ENCODE peak calls at places on chromosomes 16 and 17, in seven cellular contexts. O is NCI-H1092 treated with DMSO at 0.1 percent for 48 hours; B is stimulated activated CD4-positive, alpha-beta T cell treated with anti-CD3 and anti-CD28 coated beads, Interleukin-1b, Interleukin-23, amount 100 ng/mL, for 24 hours; W is NCI-H460; L is activated CD4-positive, alpha-beta T cell treated with anti-CD3 and anti-CD28 coated beads, Interleukin-2, amount 10 ng/mL, durations not matched to agents 24 days and 14 days; Y is SW 1271; P is ACHN. I is an unnamed sample.

GRCh38 chr17:12406623-12407228 is 259.0 kb upstream of the MYOCD start:
- DNase-seq in B (no peak), P (no peak), L (no peak), O (no peak), Y (no peak), W (no peak), I (no peak)

GRCh38 chr16:2159052-2159838 is 3.7 kb downstream of the TRAF7 start:
- DNase-seq in L (no peak), O (no peak), P (no peak), B (no peak), W (no peak), Y (no peak), I (peak; percentile 45)

GRCh38 chr17:10635290-10635689 is 21.8 kb downstream of the MYH3 start:
- DNase-seq in Y (no peak), W (no peak), B (no peak), L (no peak), P (no peak), O (no peak), I (no peak)

GRCh38 chr17:4440690-4441686 is 7.2 kb downstream of the SPNS3 start:
- DNase-seq in W (no peak), B (no peak), Y (no peak), P (no peak), O (peak; percentile 7), L (no peak), I (no peak)

GRCh38 chr17:45718791-45719190 is 65.3 kb upstream of the CRHR1 start:
- DNase-seq in W (no peak), B (no peak), Y (no peak), P (no peak), L (no peak), O (no peak), I (no peak)

GRCh38 chr17:39271546-39271945 is 45.8 kb upstream of the STAC2 start:
- DNase-seq in L (no peak), Y (no peak), P (no peak), B (no peak), O (no peak), W (no peak), I (no peak)

GRCh38 chr17:41492771-41493170 is 3.1 kb upstream of the KRT36 start:
- DNase-seq in Y (no peak), L (no peak), P (no peak), O (peak; percentile 24), B (no peak), W (no peak), I (peak; percentile 74)

GRCh38 chr17:56887105-56887504 is 26.7 kb downstream of the TRIM25 start:
- DNase-seq in L (no peak), B (no peak), W (no peak), P (no peak), O (no peak), Y (no peak), I (no peak)

GRCh38 chr17:41824086-41824485 is 11.3 kb downstream of the FKBP10 start:
- DNase-seq in O (no peak), Y (no peak), P (no peak), L (no peak), B (no peak), W (no peak), I (no peak)

GRCh38 chr17:79922161-79922569 is 82.9 kb upstream of the CBX4 start:
- DNase-seq in O (peak; percentile 18), P (no peak), B (no peak), W (no peak), L (no peak), Y (no peak), I (no peak)

GRCh38 chr17:63189930-63190329 is 223.9 kb downstream of the TANC2 start:
- DNase-seq in Y (no peak), W (no peak), B (no peak), P (no peak), L (no peak), O (no peak), I (peak; percentile 38)

GRCh38 chr16:22955461-22956145 is 141.6 kb downstream of the HS3ST2 start:
- DNase-seq in P (no peak), Y (no peak), B (no peak), W (no peak), O (no peak), L (no peak), I (no peak)

GRCh38 chr17:65742433-65743312 is 181.2 kb upstream of the AXIN2 start:
- DNase-seq in Y (peak; percentile 25), P (peak; percentile 61), L (no peak), W (no peak), B (no peak), O (no peak), I (peak; percentile 72)

GRCh38 chr16:14475370-14476139 is 154.5 kb downstream of the PARN start:
- DNase-seq in B (no peak), P (no peak), O (peak; percentile 12), W (peak; percentile 20), Y (no peak), L (no peak), I (peak; percentile 48)

GRCh38 chr17:77188084-77189066 is 47.6 kb downstream of the SEC14L1 start:
- DNase-seq in B (no peak), P (no peak), W (no peak), O (no peak), Y (no peak), L (no peak), I (no peak)

GRCh38 chr16:85107083-85107482 is 5.2 kb downstream of the CIBAR2 start:
- DNase-seq in W (no peak), O (no peak), Y (no peak), B (no peak), L (no peak), P (no peak), I (no peak)

GRCh38 chr17:39618956-39619785 is 7.6 kb upstream of the PPP1R1B start:
- DNase-seq in W (no peak), B (no peak), O (peak; percentile 76), Y (no peak), L (no peak), P (no peak), I (no peak)

GRCh38 chr17:60165976-60166375 is 16.2 kb downstream of the CA4 start:
- DNase-seq in P (no peak), L (peak; percentile 66), B (no peak), O (no peak), Y (no peak), W (no peak), I (peak; percentile 47)

GRCh38 chr17:5220074-5220473 is 14.6 kb downstream of the SCIMP start:
- DNase-seq in Y (no peak), W (no peak), O (no peak), P (no peak), L (no peak), B (no peak), I (no peak)

GRCh38 chr16:48613061-48613957 is 3.3 kb upstream of the N4BP1 start:
- DNase-seq in W (no peak), L (peak; percentile 91), P (no peak), Y (no peak), B (no peak), O (no peak), I (no peak)

GRCh38 chr17:34837796-34838195 is 123.5 kb downstream of the CCT6B start:
- DNase-seq in B (no peak), P (no peak), O (no peak), W (no peak), Y (no peak), L (no peak), I (no peak)

GRCh38 chr17:36183001-36183810 is 6.8 kb upstream of the TBC1D3B start:
- DNase-seq in B (no peak), O (no peak), L (peak; percentile 62), Y (no peak), P (peak; percentile 50), W (peak; percentile 57), I (peak; percentile 67)

GRCh38 chr16:17342031-17342430 is 128.7 kb downstream of the XYLT1 start:
- DNase-seq in L (peak; percentile 69), P (no peak), O (no peak), B (no peak), W (no peak), Y (no peak), I (no peak)

GRCh38 chr16:15592324-15592723 is 50.6 kb downstream of the MARF1 start:
- DNase-seq in W (no peak), O (no peak), P (no peak), L (peak; percentile 65), B (no peak), Y (no peak), I (no peak)

GRCh38 chr17:50268632-50269287 is 5.5 kb upstream of the TMEM92 start:
- DNase-seq in O (no peak), B (no peak), P (no peak), Y (no peak), W (no peak), L (no peak), I (no peak)

GRCh38 chr17:4433515-4434031 is at the start of gene SPNS3:
- DNase-seq in O (no peak), B (no peak), P (no peak), Y (no peak), L (peak; percentile 79), W (no peak), I (peak; percentile 52)

GRCh38 chr16:23141959-23142740 is 7.1 kb downstream of the USP31 start:
- DNase-seq in B (no peak), O (no peak), W (no peak), P (no peak), L (no peak), Y (no peak), I (no peak)

GRCh38 chr17:17693253-17693954 is 12.1 kb downstream of the RAI1 start:
- DNase-seq in B (no peak), O (peak; percentile 79), Y (peak; percentile 36), P (no peak), L (no peak), W (no peak), I (peak; percentile 74)

GRCh38 chr17:59131131-59131530 is 23.9 kb downstream of the SKA2 start:
- DNase-seq in P (no peak), B (no peak), O (no peak), L (no peak), W (no peak), Y (no peak), I (no peak)

GRCh38 chr17:15377200-15377599 is 35.8 kb upstream of the TEKT3 start:
- DNase-seq in L (no peak), O (no peak), B (no peak), Y (no peak), P (no peak), W (no peak), I (peak; percentile 48)

GRCh38 chr16:2949705-2950399 is 14.2 kb upstream of the KREMEN2 start:
- DNase-seq in L (no peak), P (no peak), Y (no peak), B (no peak), O (no peak), W (no peak), I (no peak)

GRCh38 chr16:26816885-26817571 is 249.7 kb upstream of the C16orf82 start:
- DNase-seq in B (no peak), L (peak; percentile 60), O (no peak), P (peak; percentile 46), W (no peak), Y (peak; percentile 20), I (no peak)

GRCh38 chr17:76909971-76910760 is 42.0 kb downstream of the MGAT5B start:
- DNase-seq in O (no peak), W (peak; percentile 26), P (peak; percentile 44), Y (no peak), B (no peak), L (peak; percentile 88), I (peak; percentile 19)

GRCh38 chr16:19119564-19119963 is 5.8 kb downstream of the ITPRIPL2 start:
- DNase-seq in L (no peak), B (no peak), O (no peak), W (no peak), P (no peak), Y (no peak), I (peak; percentile 66)

GRCh38 chr16:84838383-84838948 is 18.7 kb downstream of the CRISPLD2 start:
- DNase-seq in W (no peak), L (no peak), O (no peak), B (no peak), P (no peak), Y (no peak), I (peak; percentile 41)

GRCh38 chr16:23420011-23420410 is 33.0 kb downstream of the COG7 start:
- DNase-seq in W (no peak), O (no peak), L (no peak), P (no peak), B (no peak), Y (no peak), I (no peak)

GRCh38 chr17:68561319-68561718 is 39.8 kb downstream of the FAM20A start:
- DNase-seq in L (no peak), B (no peak), Y (no peak), O (no peak), W (no peak), P (no peak), I (no peak)

GRCh38 chr16:73248316-73248715 is 200.4 kb upstream of the ZFHX3 start:
- DNase-seq in L (no peak), W (no peak), Y (no peak), O (no peak), P (no peak), B (no peak), I (no peak)